ENCODE peak calls at places on chromosomes 16 and 17, in nine cellular contexts. X, G, Q, W, P, M, V, F and I are unnamed samples.

GRCh38 chr16:14003119-14003570 is 68.0 kb upstream of the MRTFB start:
- DNase-seq in X (no peak), G (peak), Q (peak), W (peak), P (peak), M (peak), V (peak), F (no peak), I (no peak)

GRCh38 chr16:69171325-69172095 is 15.5 kb upstream of the SNTB2 start:
- DNase-seq in X (peak), G (peak), Q (no peak), W (no peak), P (no peak), M (peak), V (peak), F (no peak), I (no peak)

GRCh38 chr16:20866161-20866772 is 33.9 kb downstream of the DCUN1D3 start:
- DNase-seq in X (no peak), G (peak), Q (peak), W (no peak), P (peak), M (peak), V (peak), F (no peak), I (peak)

GRCh38 chr16:49643429-49644142 is 212.3 kb downstream of the ZNF423 start:
- DNase-seq in X (no peak), G (peak), Q (no peak), W (no peak), P (peak), M (peak), V (peak), F (no peak), I (no peak)

GRCh38 chr17:82772026-82772425 is 20.2 kb downstream of the TBCD start:
- DNase-seq in X (peak), G (peak), Q (no peak), W (peak), P (peak), M (peak), V (peak), F (no peak), I (no peak)

GRCh38 chr17:76243826-76244679 is 3.8 kb upstream of the RNF157 start:
- DNase-seq in X (no peak), G (peak), Q (no peak), W (no peak), P (no peak), M (no peak), V (no peak), F (no peak), I (no peak)

GRCh38 chr16:54651440-54651839 is 279.2 kb upstream of the IRX5 start:
- DNase-seq in X (no peak), G (no peak), Q (no peak), W (no peak), P (no peak), M (no peak), V (no peak), F (no peak), I (no peak)

GRCh38 chr17:19010729-19011505 is 6.4 kb upstream of the FAM83G start:
- DNase-seq in X (no peak), G (no peak), Q (peak), W (peak), P (peak), M (no peak), V (peak), F (no peak), I (no peak)

GRCh38 chr16:72094266-72094610 is 591 bp downstream of the DHX38 start:
- DNase-seq in X (no peak), G (peak), Q (no peak), W (no peak), P (peak), M (no peak), V (no peak), F (peak), I (no peak)

GRCh38 chr16:11235703-11235991 is 20.4 kb downstream of the SOCS1 start:
- DNase-seq in X (no peak), G (no peak), Q (no peak), W (no peak), P (no peak), M (no peak), V (no peak), F (no peak), I (no peak)

GRCh38 chr17:68033636-68034451 is 1.7 kb upstream of the KPNA2 start:
- DNase-seq in X (no peak), G (peak), Q (no peak), W (no peak), P (peak), M (peak), V (peak), F (no peak), I (no peak)

GRCh38 chr16:88325087-88325750 is 57.5 kb upstream of the ZNF469 start:
- DNase-seq in X (no peak), G (no peak), Q (no peak), W (peak), P (no peak), M (no peak), V (no peak), F (no peak), I (no peak)

GRCh38 chr17:8930664-8931063 is 34.8 kb downstream of the PIK3R5 start:
- DNase-seq in X (no peak), G (no peak), Q (no peak), W (no peak), P (no peak), M (no peak), V (no peak), F (no peak), I (no peak)

GRCh38 chr16:25109643-25110042 is 1.9 kb upstream of the LCMT1 start:
- DNase-seq in X (peak), G (peak), Q (peak), W (no peak), P (peak), M (peak), V (peak), F (no peak), I (no peak)

GRCh38 chr16:17307501-17307900 is 163.3 kb downstream of the XYLT1 start:
- DNase-seq in X (no peak), G (no peak), Q (no peak), W (no peak), P (no peak), M (no peak), V (no peak), F (no peak), I (no peak)

GRCh38 chr16:30904114-30904780 is 7.8 kb downstream of the CTF1 start:
- DNase-seq in X (no peak), G (no peak), Q (no peak), W (peak), P (no peak), M (no peak), V (no peak), F (no peak), I (no peak)

GRCh38 chr17:61426482-61427304 is 25.5 kb upstream of the TBX4 start:
- DNase-seq in X (no peak), G (peak), Q (no peak), W (no peak), P (peak), M (no peak), V (no peak), F (no peak), I (no peak)

GRCh38 chr17:29591737-29592624 is 951 bp upstream of the ANKRD13B start:
- DNase-seq in X (no peak), G (peak), Q (peak), W (peak), P (peak), M (peak), V (peak), F (peak), I (peak)

GRCh38 chr16:53754938-53755910 is 51.3 kb downstream of the FTO start:
- DNase-seq in X (no peak), G (peak), Q (peak), W (no peak), P (peak), M (peak), V (peak), F (no peak), I (peak)

GRCh38 chr17:66207936-66208335 is 16.0 kb upstream of the CEP112 start:
- DNase-seq in X (no peak), G (no peak), Q (no peak), W (no peak), P (no peak), M (no peak), V (no peak), F (no peak), I (no peak)

GRCh38 chr16:47712276-47713224 is 251.4 kb downstream of the PHKB start:
- DNase-seq in X (no peak), G (no peak), Q (peak), W (peak), P (no peak), M (no peak), V (peak), F (no peak), I (no peak)

GRCh38 chr17:43906951-43907424 is 348 bp downstream of the MPP2 start:
- DNase-seq in X (no peak), G (no peak), Q (no peak), W (no peak), P (no peak), M (no peak), V (no peak), F (no peak), I (no peak)
- H3K4me3 ChIP-seq in X (peak), G (peak), Q (peak), W (peak), P (peak), M (peak), V (peak), F (peak), I (peak)

DNA sequence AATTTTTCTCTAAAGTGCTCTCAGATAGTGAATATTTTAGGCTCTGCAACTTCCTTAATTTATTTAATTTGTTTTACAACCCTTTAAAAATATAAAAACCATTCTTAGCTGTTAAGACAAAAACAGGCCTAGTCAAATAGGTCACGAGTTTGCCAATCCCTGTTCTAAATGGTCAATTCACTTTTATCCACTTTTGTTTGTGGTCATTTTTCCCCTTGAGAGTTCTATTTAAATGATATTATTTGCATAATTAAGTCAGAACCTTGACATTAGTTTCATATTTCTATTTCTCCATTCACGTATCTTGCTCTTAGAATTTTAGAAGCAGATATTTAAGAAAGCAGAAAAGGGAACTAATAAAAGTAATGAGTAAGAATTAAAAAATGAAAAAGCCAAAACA is 4.0 kb downstream of the AMFR start:
- DNase-seq in X (no peak), G (no peak), Q (no peak), W (no peak), P (no peak), M (no peak), V (no peak), F (no peak), I (no peak)
- H3K4me3 ChIP-seq in X (no peak), G (no peak), Q (no peak), W (no peak), P (no peak), M (no peak), V (no peak), F (no peak), I (no peak)

GRCh38 chr17:74893936-74894671 is 671 bp upstream of the FADS6 start:
- DNase-seq in X (no peak), G (no peak), Q (no peak), W (no peak), P (no peak), M (no peak), V (no peak), F (no peak), I (no peak)

GRCh38 chr17:74888440-74888839 is 5.0 kb downstream of the FADS6 start:
- DNase-seq in X (no peak), G (no peak), Q (no peak), W (no peak), P (no peak), M (no peak), V (no peak), F (no peak), I (no peak)

GRCh38 chr17:74892013-74892841 is 1.2 kb downstream of the FADS6 start:
- DNase-seq in X (no peak), G (no peak), Q (no peak), W (no peak), P (no peak), M (no peak), V (no peak), F (no peak), I (peak)

GRCh38 chr17:74890554-74890953 is 2.9 kb downstream of the FADS6 start:
- DNase-seq in X (no peak), G (no peak), Q (no peak), W (peak), P (no peak), M (no peak), V (no peak), F (no peak), I (no peak)

GRCh38 chr17:74892974-74893911 is at the start of gene FADS6:
- DNase-seq in X (no peak), G (no peak), Q (no peak), W (no peak), P (no peak), M (no peak), V (no peak), F (no peak), I (no peak)
- H3K4me3 ChIP-seq in X (no peak), G (no peak), Q (peak), W (no peak), P (no peak), M (no peak), V (peak), F (peak), I (peak)

GRCh38 chr17:38728290-38728831 is 1.8 kb upstream of the CISD3 start:
- DNase-seq in X (no peak), G (no peak), Q (no peak), W (no peak), P (no peak), M (no peak), V (no peak), F (peak), I (no peak)

GRCh38 chr17:38725066-38725465 is 5.1 kb upstream of the CISD3 start:
- DNase-seq in X (no peak), G (no peak), Q (no peak), W (no peak), P (no peak), M (no peak), V (no peak), F (no peak), I (no peak)

GRCh38 chr17:38729368-38729885 is 714 bp upstream of the CISD3 start:
- DNase-seq in X (no peak), G (no peak), Q (no peak), W (no peak), P (no peak), M (no peak), V (no peak), F (no peak), I (no peak)

GRCh38 chr17:38729886-38730525 is at the start of gene CISD3:
- DNase-seq in X (peak), G (peak), Q (peak), W (peak), P (peak), M (peak), V (peak), F (peak), I (peak)

GRCh38 chr17:38727661-38728220 is 2.4 kb upstream of the CISD3 start:
- DNase-seq in X (no peak), G (no peak), Q (no peak), W (no peak), P (no peak), M (no peak), V (no peak), F (no peak), I (no peak)
- H3K4me3 ChIP-seq in X (no peak), G (no peak), Q (no peak), W (no peak), P (no peak), M (no peak), V (no peak), F (peak), I (no peak)

GRCh38 chr16:66923866-66924265 is 1.5 kb downstream of the RRAD start:
- DNase-seq in X (no peak), G (no peak), Q (no peak), W (peak), P (no peak), M (no peak), V (no peak), F (no peak), I (no peak)
- H3K4me3 ChIP-seq in X (no peak), G (no peak), Q (peak), W (peak), P (no peak), M (no peak), V (no peak), F (no peak), I (no peak)

GRCh38 chr17:50868594-50868993 is 2.4 kb upstream of the TOB1 start:
- DNase-seq in X (no peak), G (no peak), Q (no peak), W (no peak), P (no peak), M (no peak), V (no peak), F (no peak), I (no peak)
- H3K4me3 ChIP-seq in X (peak), G (no peak), Q (peak), W (no peak), P (no peak), M (no peak), V (no peak), F (no peak), I (peak)

GRCh38 chr16:55665511-55665910 is 9.7 kb downstream of the SLC6A2 start:
- DNase-seq in X (no peak), G (no peak), Q (no peak), W (no peak), P (no peak), M (no peak), V (no peak), F (no peak), I (no peak)

GRCh38 chr16:55663770-55664677 is 8.2 kb downstream of the SLC6A2 start:
- DNase-seq in X (no peak), G (peak), Q (no peak), W (no peak), P (no peak), M (no peak), V (no peak), F (no peak), I (no peak)

GRCh38 chr16:55664786-55665407 is 9.1 kb downstream of the SLC6A2 start:
- DNase-seq in X (no peak), G (no peak), Q (no peak), W (no peak), P (no peak), M (no peak), V (no peak), F (no peak), I (no peak)

GRCh38 chr16:55667753-55668152 is 12.0 kb downstream of the SLC6A2 start:
- DNase-seq in X (no peak), G (no peak), Q (no peak), W (no peak), P (no peak), M (no peak), V (no peak), F (no peak), I (no peak)

GRCh38 chr16:55666012-55666411 is 10.2 kb downstream of the SLC6A2 start:
- DNase-seq in X (no peak), G (no peak), Q (no peak), W (no peak), P (no peak), M (no peak), V (no peak), F (no peak), I (no peak)
- H3K4me3 ChIP-seq in X (no peak), G (no peak), Q (no peak), W (no peak), P (no peak), M (no peak), V (no peak), F (no peak), I (no peak)